ENCODE peak calls at places on chromosomes 3 and 15, in ten cellular contexts. One of them, this sample, is unnamed.

GRCh38 chr3:140994316-140994715 is 52.7 kb downstream of the SLC25A36 start:
- DNase-seq in stomach: no peak
- DNase-seq in SJSA1: no peak
- DNase-seq in sigmoid colon: no peak
- DNase-seq in naive thymus-derived CD4-positive, alpha-beta T cell: no peak
- DNase-seq in left ventricle myocardium inferior: no peak
- DNase-seq in Karpas-422: no peak
- DNase-seq in BE2C: no peak
- DNase-seq in aorta: no peak
- DNase-seq in cardiac muscle cell: no peak
- DNase-seq in this sample: no peak

GRCh38 chr15:74978503-74978902 is 16.9 kb upstream of the SCAMP5 start:
- DNase-seq in stomach: no peak
- DNase-seq in SJSA1: peak; percentile 69
- DNase-seq in sigmoid colon: no peak
- DNase-seq in naive thymus-derived CD4-positive, alpha-beta T cell: no peak
- DNase-seq in left ventricle myocardium inferior: no peak
- DNase-seq in Karpas-422: no peak
- DNase-seq in BE2C: peak; percentile 45
- DNase-seq in aorta: no peak
- DNase-seq in cardiac muscle cell: no peak
- DNase-seq in this sample: peak; percentile 18

GRCh38 chr3:159964166-159964973 is 24.3 kb upstream of the IL12A start:
- DNase-seq in stomach: no peak
- DNase-seq in SJSA1: no peak
- DNase-seq in sigmoid colon: no peak
- DNase-seq in naive thymus-derived CD4-positive, alpha-beta T cell: no peak
- DNase-seq in left ventricle myocardium inferior: no peak
- DNase-seq in Karpas-422: no peak
- DNase-seq in BE2C: no peak
- DNase-seq in aorta: no peak
- DNase-seq in cardiac muscle cell: peak; percentile 61
- DNase-seq in this sample: peak; percentile 91

GRCh38 chr15:90822204-90822955 is 46.0 kb upstream of the FURIN start:
- DNase-seq in stomach: no peak
- DNase-seq in SJSA1: no peak
- DNase-seq in sigmoid colon: peak; percentile 25
- DNase-seq in naive thymus-derived CD4-positive, alpha-beta T cell: no peak
- DNase-seq in left ventricle myocardium inferior: no peak
- DNase-seq in Karpas-422: no peak
- DNase-seq in BE2C: no peak
- DNase-seq in aorta: peak; percentile 36
- DNase-seq in cardiac muscle cell: no peak
- DNase-seq in this sample: no peak

GRCh38 chr3:30370681-30371271 is 235.6 kb upstream of the TGFBR2 start:
- DNase-seq in stomach: no peak
- DNase-seq in SJSA1: no peak
- DNase-seq in sigmoid colon: no peak
- DNase-seq in naive thymus-derived CD4-positive, alpha-beta T cell: no peak
- DNase-seq in left ventricle myocardium inferior: no peak
- DNase-seq in Karpas-422: no peak
- DNase-seq in BE2C: no peak
- DNase-seq in aorta: no peak
- DNase-seq in cardiac muscle cell: peak; percentile 63
- DNase-seq in this sample: peak; percentile 33

GRCh38 chr3:150078983-150079739 is 108.5 kb upstream of the PFN2 start:
- DNase-seq in stomach: no peak
- DNase-seq in SJSA1: peak; percentile 88
- DNase-seq in sigmoid colon: peak; percentile 74
- DNase-seq in naive thymus-derived CD4-positive, alpha-beta T cell: no peak
- DNase-seq in left ventricle myocardium inferior: no peak
- DNase-seq in Karpas-422: peak; percentile 46
- DNase-seq in BE2C: peak; percentile 78
- DNase-seq in aorta: peak; percentile 76
- DNase-seq in cardiac muscle cell: peak; percentile 89
- DNase-seq in this sample: peak; percentile 93

GRCh38 chr3:128473180-128473519 is 6.5 kb upstream of the DNAJB8 start:
- DNase-seq in stomach: no peak
- DNase-seq in SJSA1: no peak
- DNase-seq in sigmoid colon: no peak
- DNase-seq in naive thymus-derived CD4-positive, alpha-beta T cell: no peak
- DNase-seq in left ventricle myocardium inferior: no peak
- DNase-seq in Karpas-422: no peak
- DNase-seq in BE2C: peak; percentile 89
- DNase-seq in aorta: no peak
- DNase-seq in cardiac muscle cell: no peak
- DNase-seq in this sample: no peak

GRCh38 chr3:4425707-4426106 is 41.4 kb downstream of the SUMF1 start:
- DNase-seq in stomach: no peak
- DNase-seq in SJSA1: no peak
- DNase-seq in sigmoid colon: no peak
- DNase-seq in naive thymus-derived CD4-positive, alpha-beta T cell: no peak
- DNase-seq in left ventricle myocardium inferior: no peak
- DNase-seq in Karpas-422: no peak
- DNase-seq in BE2C: no peak
- DNase-seq in aorta: no peak
- DNase-seq in cardiac muscle cell: no peak
- DNase-seq in this sample: peak; percentile 49

GRCh38 chr15:51647128-51647562 is 24.6 kb upstream of the DMXL2 start:
- DNase-seq in stomach: peak; percentile 74
- DNase-seq in SJSA1: no peak
- DNase-seq in sigmoid colon: peak; percentile 69
- DNase-seq in naive thymus-derived CD4-positive, alpha-beta T cell: no peak
- DNase-seq in left ventricle myocardium inferior: peak; percentile 45
- DNase-seq in Karpas-422: no peak
- DNase-seq in BE2C: peak; percentile 86
- DNase-seq in aorta: no peak
- DNase-seq in cardiac muscle cell: peak; percentile 74
- DNase-seq in this sample: peak; percentile 75

GRCh38 chr3:197339841-197340520 is 41.6 kb upstream of the DLG1 start:
- DNase-seq in stomach: no peak
- DNase-seq in SJSA1: no peak
- DNase-seq in sigmoid colon: no peak
- DNase-seq in naive thymus-derived CD4-positive, alpha-beta T cell: no peak
- DNase-seq in left ventricle myocardium inferior: no peak
- DNase-seq in Karpas-422: no peak
- DNase-seq in BE2C: no peak
- DNase-seq in aorta: peak; percentile 34
- DNase-seq in cardiac muscle cell: peak; percentile 67
- DNase-seq in this sample: peak; percentile 60

GRCh38 chr15:27235689-27236088 is 264.7 kb downstream of the GABRG3 start:
- DNase-seq in stomach: no peak
- DNase-seq in SJSA1: no peak
- DNase-seq in sigmoid colon: no peak
- DNase-seq in naive thymus-derived CD4-positive, alpha-beta T cell: no peak
- DNase-seq in left ventricle myocardium inferior: no peak
- DNase-seq in Karpas-422: no peak
- DNase-seq in BE2C: no peak
- DNase-seq in aorta: no peak
- DNase-seq in cardiac muscle cell: no peak
- DNase-seq in this sample: no peak

GRCh38 chr3:32960404-32961160 is 9.1 kb downstream of the CCR4 start:
- DNase-seq in stomach: no peak
- DNase-seq in SJSA1: no peak
- DNase-seq in sigmoid colon: no peak
- DNase-seq in naive thymus-derived CD4-positive, alpha-beta T cell: no peak
- DNase-seq in left ventricle myocardium inferior: no peak
- DNase-seq in Karpas-422: no peak
- DNase-seq in BE2C: no peak
- DNase-seq in aorta: no peak
- DNase-seq in cardiac muscle cell: no peak
- DNase-seq in this sample: no peak

DNA sequence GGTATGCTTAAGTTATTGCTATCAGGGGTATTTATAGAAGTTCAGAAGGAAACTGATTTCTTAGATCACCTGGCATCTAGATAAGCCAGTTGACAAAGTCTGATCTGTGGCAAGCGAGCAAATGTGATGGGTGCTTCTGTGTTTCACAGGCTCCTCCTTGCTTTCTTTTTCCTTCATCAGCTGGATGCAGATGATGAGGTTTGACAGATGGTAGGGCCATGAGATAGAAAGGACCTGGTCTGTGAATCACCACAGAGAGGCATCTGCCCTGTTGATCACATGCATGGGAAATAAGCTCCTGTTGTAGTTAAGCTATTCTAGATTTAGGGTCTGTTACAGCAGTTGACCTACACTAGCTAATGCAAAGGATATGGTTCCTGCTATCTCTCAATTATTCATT is 372.0 kb downstream of the NEK10 start:
- DNase-seq in stomach: no peak
- DNase-seq in SJSA1: no peak
- DNase-seq in sigmoid colon: no peak
- DNase-seq in naive thymus-derived CD4-positive, alpha-beta T cell: no peak
- DNase-seq in left ventricle myocardium inferior: no peak
- DNase-seq in Karpas-422: no peak
- DNase-seq in BE2C: no peak
- DNase-seq in aorta: no peak
- DNase-seq in cardiac muscle cell: no peak
- DNase-seq in this sample: no peak
- H3K36me3 ChIP-seq in stomach: no peaks in the 10 kb centered on the region
- H3K36me3 ChIP-seq in SJSA1: no peaks in the 10 kb centered on the region
- H3K36me3 ChIP-seq in sigmoid colon: no peaks in the 10 kb centered on the region
- H3K36me3 ChIP-seq in naive thymus-derived CD4-positive, alpha-beta T cell: no peaks in the 10 kb centered on the region
- H3K36me3 ChIP-seq in left ventricle myocardium inferior: no peaks in the 10 kb centered on the region
- H3K36me3 ChIP-seq in Karpas-422: no peaks in the 10 kb centered on the region
- H3K36me3 ChIP-seq in BE2C: no peaks in the 10 kb centered on the region
- H3K36me3 ChIP-seq in aorta: no peaks in the 10 kb centered on the region
- H3K36me3 ChIP-seq in cardiac muscle cell: no peaks in the 10 kb centered on the region
- H3K36me3 ChIP-seq in this sample: no peaks in the 10 kb centered on the region

DNA sequence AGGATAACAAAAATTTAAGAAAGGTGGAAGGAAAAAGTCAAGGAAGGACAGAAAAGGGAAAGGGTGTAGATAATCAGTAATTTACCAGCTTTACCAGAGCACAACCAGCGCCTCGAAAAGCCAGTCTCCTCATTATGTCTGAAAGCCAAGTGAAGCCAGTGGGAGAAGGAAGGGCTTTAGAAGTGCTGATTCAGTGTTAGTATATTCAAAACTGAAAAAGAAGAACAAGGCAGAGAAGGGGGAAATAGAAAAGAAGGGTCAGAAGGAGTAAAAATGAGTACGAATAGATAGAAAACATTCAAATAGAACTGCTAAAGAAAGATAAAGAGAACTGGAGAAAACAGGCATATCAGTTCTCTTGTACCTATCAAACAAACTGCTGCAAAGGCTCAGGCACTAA is 4.1 kb downstream of the PBRM1 start:
- DNase-seq in stomach: no peak
- DNase-seq in SJSA1: no peak
- DNase-seq in sigmoid colon: no peak
- DNase-seq in naive thymus-derived CD4-positive, alpha-beta T cell: no peak
- DNase-seq in left ventricle myocardium inferior: no peak
- DNase-seq in Karpas-422: no peak
- DNase-seq in BE2C: no peak
- DNase-seq in aorta: no peak
- DNase-seq in cardiac muscle cell: no peak
- DNase-seq in this sample: no peak
- H3K36me3 ChIP-seq in stomach: peaks cover 28% of the 10 kb centered on the region
- H3K36me3 ChIP-seq in SJSA1: peaks cover 57% of the 10 kb centered on the region
- H3K36me3 ChIP-seq in sigmoid colon: peaks cover 21% of the 10 kb centered on the region
- H3K36me3 ChIP-seq in naive thymus-derived CD4-positive, alpha-beta T cell: peaks cover 29% of the 10 kb centered on the region
- H3K36me3 ChIP-seq in left ventricle myocardium inferior: peaks cover 42% of the 10 kb centered on the region
- H3K36me3 ChIP-seq in Karpas-422: peaks cover 31% of the 10 kb centered on the region
- H3K36me3 ChIP-seq in BE2C: peaks cover 20% of the 10 kb centered on the region
- H3K36me3 ChIP-seq in aorta: peaks cover 2% of the 10 kb centered on the region
- H3K36me3 ChIP-seq in cardiac muscle cell: peaks cover 39% of the 10 kb centered on the region
- H3K36me3 ChIP-seq in this sample: peaks cover 10% of the 10 kb centered on the region

GRCh38 chr3:138060792-138061191 is 50.8 kb downstream of the CLDN18 start:
- DNase-seq in stomach: no peak
- DNase-seq in SJSA1: no peak
- DNase-seq in sigmoid colon: no peak
- DNase-seq in naive thymus-derived CD4-positive, alpha-beta T cell: no peak
- DNase-seq in left ventricle myocardium inferior: no peak
- DNase-seq in Karpas-422: peak; percentile 67
- DNase-seq in BE2C: no peak
- DNase-seq in aorta: no peak
- DNase-seq in cardiac muscle cell: no peak
- DNase-seq in this sample: no peak

GRCh38 chr3:138059261-138059660 is 49.3 kb downstream of the CLDN18 start:
- DNase-seq in stomach: no peak
- DNase-seq in SJSA1: no peak
- DNase-seq in sigmoid colon: no peak
- DNase-seq in naive thymus-derived CD4-positive, alpha-beta T cell: no peak
- DNase-seq in left ventricle myocardium inferior: peak; percentile 31
- DNase-seq in Karpas-422: no peak
- DNase-seq in BE2C: no peak
- DNase-seq in aorta: no peak
- DNase-seq in cardiac muscle cell: no peak
- DNase-seq in this sample: no peak

GRCh38 chr3:138062626-138063025 is 52.7 kb downstream of the CLDN18 start:
- DNase-seq in stomach: no peak
- DNase-seq in SJSA1: no peak
- DNase-seq in sigmoid colon: no peak
- DNase-seq in naive thymus-derived CD4-positive, alpha-beta T cell: no peak
- DNase-seq in left ventricle myocardium inferior: no peak
- DNase-seq in Karpas-422: no peak
- DNase-seq in BE2C: no peak
- DNase-seq in aorta: no peak
- DNase-seq in cardiac muscle cell: peak; percentile 70
- DNase-seq in this sample: no peak

GRCh38 chr3:138063416-138063815 is 52.0 kb downstream of the DZIP1L start:
- DNase-seq in stomach: no peak
- DNase-seq in SJSA1: no peak
- DNase-seq in sigmoid colon: no peak
- DNase-seq in naive thymus-derived CD4-positive, alpha-beta T cell: no peak
- DNase-seq in left ventricle myocardium inferior: no peak
- DNase-seq in Karpas-422: no peak
- DNase-seq in BE2C: no peak
- DNase-seq in aorta: no peak
- DNase-seq in cardiac muscle cell: no peak
- DNase-seq in this sample: no peak

DNA sequence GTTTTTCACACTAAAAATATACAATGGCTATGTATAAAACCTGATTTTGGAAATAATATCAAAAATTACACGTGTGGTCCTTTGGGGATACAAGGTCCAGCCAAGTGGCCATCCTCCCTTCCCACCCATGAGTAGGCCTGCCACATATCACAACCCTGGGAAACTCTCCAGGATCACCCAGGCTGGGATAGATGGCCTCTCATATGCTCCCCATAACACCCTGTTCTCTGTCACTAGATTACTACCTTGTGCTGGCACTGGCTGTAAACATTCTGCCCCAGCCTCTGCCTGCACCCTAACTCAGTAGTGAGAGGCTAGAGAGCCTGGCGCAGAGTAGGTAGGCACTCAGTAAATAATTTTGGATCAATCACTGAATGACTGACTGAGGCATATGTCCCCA is 52.1 kb downstream of the CLDN18 start:
- DNase-seq in stomach: no peak
- DNase-seq in SJSA1: no peak
- DNase-seq in sigmoid colon: no peak
- DNase-seq in naive thymus-derived CD4-positive, alpha-beta T cell: no peak
- DNase-seq in left ventricle myocardium inferior: no peak
- DNase-seq in Karpas-422: no peak
- DNase-seq in BE2C: no peak
- DNase-seq in aorta: no peak
- DNase-seq in cardiac muscle cell: no peak
- DNase-seq in this sample: no peak
- H3K36me3 ChIP-seq in stomach: peaks cover 6% of the 10 kb centered on the region
- H3K36me3 ChIP-seq in SJSA1: peaks cover 57% of the 10 kb centered on the region
- H3K36me3 ChIP-seq in sigmoid colon: peaks cover 18% of the 10 kb centered on the region
- H3K36me3 ChIP-seq in naive thymus-derived CD4-positive, alpha-beta T cell: no peaks in the 10 kb centered on the region
- H3K36me3 ChIP-seq in left ventricle myocardium inferior: peaks cover 40% of the 10 kb centered on the region
- H3K36me3 ChIP-seq in Karpas-422: no peaks in the 10 kb centered on the region
- H3K36me3 ChIP-seq in BE2C: no peaks in the 10 kb centered on the region
- H3K36me3 ChIP-seq in aorta: no peaks in the 10 kb centered on the region
- H3K36me3 ChIP-seq in cardiac muscle cell: peaks cover 28% of the 10 kb centered on the region
- H3K36me3 ChIP-seq in this sample: peaks cover 2% of the 10 kb centered on the region

GRCh38 chr3:187042062-187042745 is 97.1 kb downstream of the RPL39L start:
- DNase-seq in stomach: no peak
- DNase-seq in SJSA1: no peak
- DNase-seq in sigmoid colon: no peak
- DNase-seq in naive thymus-derived CD4-positive, alpha-beta T cell: no peak
- DNase-seq in left ventricle myocardium inferior: no peak
- DNase-seq in Karpas-422: peak; percentile 93
- DNase-seq in BE2C: no peak
- DNase-seq in aorta: no peak
- DNase-seq in cardiac muscle cell: no peak
- DNase-seq in this sample: no peak
- H3K36me3 ChIP-seq in stomach: no peaks in the 10 kb centered on the region
- H3K36me3 ChIP-seq in SJSA1: no peaks in the 10 kb centered on the region
- H3K36me3 ChIP-seq in sigmoid colon: no peaks in the 10 kb centered on the region
- H3K36me3 ChIP-seq in naive thymus-derived CD4-positive, alpha-beta T cell: peaks cover 62% of the 10 kb centered on the region
- H3K36me3 ChIP-seq in left ventricle myocardium inferior: peaks cover 20% of the 10 kb centered on the region
- H3K36me3 ChIP-seq in Karpas-422: peaks cover 87% of the 10 kb centered on the region
- H3K36me3 ChIP-seq in BE2C: no peaks in the 10 kb centered on the region
- H3K36me3 ChIP-seq in aorta: peaks cover 5% of the 10 kb centered on the region
- H3K36me3 ChIP-seq in cardiac muscle cell: peaks cover 21% of the 10 kb centered on the region
- H3K36me3 ChIP-seq in this sample: peaks cover 4% of the 10 kb centered on the region